ENCODE peak calls at places on chromosomes 5 and 9, in eight cellular contexts. One of them, this sample, is unnamed.

GRCh38 chr5:141778683-141779082 is 96.7 kb upstream of the ARAP3 start:
- DNase-seq in occipital lobe: no peak
- DNase-seq in HCT116: no peak
- DNase-seq in globus pallidus: no peak
- DNase-seq in mesenteric fat pad: no peak
- DNase-seq in NCI-H1105: no peak
- DNase-seq in DMS153: no peak
- DNase-seq in cardiac fibroblast: peak
- DNase-seq in this sample: no peak

GRCh38 chr5:99973779-99974178 is 561.4 kb upstream of the FAM174A start:
- DNase-seq in occipital lobe: no peak
- DNase-seq in HCT116: no peak
- DNase-seq in globus pallidus: no peak
- DNase-seq in mesenteric fat pad: no peak
- DNase-seq in NCI-H1105: no peak
- DNase-seq in DMS153: no peak
- DNase-seq in cardiac fibroblast: no peak
- DNase-seq in this sample: no peak

GRCh38 chr5:10611290-10611689 is 47.4 kb downstream of the ANKRD33B start:
- DNase-seq in occipital lobe: no peak
- DNase-seq in HCT116: no peak
- DNase-seq in globus pallidus: no peak
- DNase-seq in mesenteric fat pad: no peak
- DNase-seq in NCI-H1105: no peak
- DNase-seq in DMS153: no peak
- DNase-seq in cardiac fibroblast: no peak
- DNase-seq in this sample: no peak

GRCh38 chr5:59543826-59544442 is 349.6 kb downstream of the PDE4D start:
- DNase-seq in occipital lobe: no peak
- DNase-seq in HCT116: no peak
- DNase-seq in globus pallidus: no peak
- DNase-seq in mesenteric fat pad: no peak
- DNase-seq in NCI-H1105: no peak
- DNase-seq in DMS153: peak
- DNase-seq in cardiac fibroblast: no peak
- DNase-seq in this sample: no peak

GRCh38 chr5:131112424-131112823 is 52.6 kb downstream of the HINT1 start:
- DNase-seq in occipital lobe: no peak
- DNase-seq in HCT116: no peak
- DNase-seq in globus pallidus: no peak
- DNase-seq in mesenteric fat pad: no peak
- DNase-seq in NCI-H1105: no peak
- DNase-seq in DMS153: no peak
- DNase-seq in cardiac fibroblast: no peak
- DNase-seq in this sample: no peak

GRCh38 chr9:121956808-121957207 is 136.3 kb downstream of the TTLL11 start:
- DNase-seq in occipital lobe: no peak
- DNase-seq in HCT116: no peak
- DNase-seq in globus pallidus: no peak
- DNase-seq in mesenteric fat pad: no peak
- DNase-seq in NCI-H1105: no peak
- DNase-seq in DMS153: no peak
- DNase-seq in cardiac fibroblast: no peak
- DNase-seq in this sample: no peak

GRCh38 chr5:150329038-150329437 is 26.3 kb upstream of the ARSI start:
- DNase-seq in occipital lobe: no peak
- DNase-seq in HCT116: no peak
- DNase-seq in globus pallidus: no peak
- DNase-seq in mesenteric fat pad: no peak
- DNase-seq in NCI-H1105: no peak
- DNase-seq in DMS153: no peak
- DNase-seq in cardiac fibroblast: no peak
- DNase-seq in this sample: no peak

GRCh38 chr5:104431946-104432345 is 869.4 kb upstream of the NUDT12 start:
- DNase-seq in occipital lobe: no peak
- DNase-seq in HCT116: no peak
- DNase-seq in globus pallidus: no peak
- DNase-seq in mesenteric fat pad: no peak
- DNase-seq in NCI-H1105: peak
- DNase-seq in DMS153: no peak
- DNase-seq in cardiac fibroblast: no peak
- DNase-seq in this sample: no peak

GRCh38 chr5:90902681-90903386 is 344.2 kb downstream of the ADGRV1 start:
- DNase-seq in occipital lobe: no peak
- DNase-seq in HCT116: no peak
- DNase-seq in globus pallidus: no peak
- DNase-seq in mesenteric fat pad: no peak
- DNase-seq in NCI-H1105: no peak
- DNase-seq in DMS153: no peak
- DNase-seq in cardiac fibroblast: no peak
- DNase-seq in this sample: no peak

GRCh38 chr5:99258819-99259218 is 330.0 kb upstream of the CHD1 start:
- DNase-seq in occipital lobe: no peak
- DNase-seq in HCT116: no peak
- DNase-seq in globus pallidus: no peak
- DNase-seq in mesenteric fat pad: no peak
- DNase-seq in NCI-H1105: no peak
- DNase-seq in DMS153: no peak
- DNase-seq in cardiac fibroblast: no peak
- DNase-seq in this sample: no peak

GRCh38 chr9:27535701-27536118 is 6.1 kb upstream of the MOB3B start:
- DNase-seq in occipital lobe: no peak
- DNase-seq in HCT116: no peak
- DNase-seq in globus pallidus: peak
- DNase-seq in mesenteric fat pad: no peak
- DNase-seq in NCI-H1105: no peak
- DNase-seq in DMS153: no peak
- DNase-seq in cardiac fibroblast: no peak
- DNase-seq in this sample: no peak

GRCh38 chr5:143703659-143704058 is 108.3 kb upstream of the HMHB1 start:
- DNase-seq in occipital lobe: no peak
- DNase-seq in HCT116: no peak
- DNase-seq in globus pallidus: no peak
- DNase-seq in mesenteric fat pad: no peak
- DNase-seq in NCI-H1105: no peak
- DNase-seq in DMS153: no peak
- DNase-seq in cardiac fibroblast: no peak
- DNase-seq in this sample: no peak

GRCh38 chr5:922745-923472 is 30.2 kb downstream of the TRIP13 start:
- DNase-seq in occipital lobe: no peak
- DNase-seq in HCT116: no peak
- DNase-seq in globus pallidus: no peak
- DNase-seq in mesenteric fat pad: peak
- DNase-seq in NCI-H1105: no peak
- DNase-seq in DMS153: no peak
- DNase-seq in cardiac fibroblast: no peak
- DNase-seq in this sample: no peak

GRCh38 chr9:357560-357959 is 142.9 kb downstream of the DOCK8 start:
- DNase-seq in occipital lobe: no peak
- DNase-seq in HCT116: no peak
- DNase-seq in globus pallidus: no peak
- DNase-seq in mesenteric fat pad: no peak
- DNase-seq in NCI-H1105: no peak
- DNase-seq in DMS153: no peak
- DNase-seq in cardiac fibroblast: no peak
- DNase-seq in this sample: no peak

GRCh38 chr9:106954562-106954961 is 91.6 kb downstream of the ZNF462 start:
- DNase-seq in occipital lobe: no peak
- DNase-seq in HCT116: no peak
- DNase-seq in globus pallidus: no peak
- DNase-seq in mesenteric fat pad: no peak
- DNase-seq in NCI-H1105: no peak
- DNase-seq in DMS153: no peak
- DNase-seq in cardiac fibroblast: peak
- DNase-seq in this sample: no peak